ENCODE peak calls at places on chromosomes 7 and 10, in eight cellular contexts. O is GM12891; I is T-helper 2 cell; X is effector memory CD4-positive, alpha-beta T cell; T is C1 segment of cervical spinal cord; C is ovary; E is globus pallidus; F is NCI-H2029. U is an unnamed sample.

GRCh38 chr7:88306590-88307048 is at the start of gene STEAP4:
- DNase-seq in F (no peak), T (no peak), C (peak), X (no peak), O (no peak), E (peak), I (no peak), U (peak)

GRCh38 chr7:53094827-53095226 is 59.4 kb downstream of the POM121L12 start:
- DNase-seq in T (no peak), F (no peak), I (no peak), O (no peak), E (no peak), C (no peak), X (no peak), U (no peak)

GRCh38 chr10:122194251-122194650 is 76.8 kb upstream of the BTBD16 start:
- DNase-seq in E (no peak), X (no peak), O (no peak), I (no peak), F (no peak), T (no peak), C (no peak), U (no peak)

GRCh38 chr10:67549390-67549789 is 146.6 kb downstream of the CTNNA3 start:
- DNase-seq in X (no peak), O (no peak), C (no peak), T (no peak), F (no peak), E (no peak), I (no peak), U (peak)

GRCh38 chr7:157423348-157423747 is 86.5 kb downstream of the DNAJB6 start:
- DNase-seq in I (no peak), E (no peak), C (no peak), O (no peak), F (no peak), T (no peak), X (no peak), U (no peak)

GRCh38 chr7:12800501-12800900 is 113.1 kb downstream of the ARL4A start:
- DNase-seq in E (no peak), X (no peak), T (no peak), C (no peak), I (no peak), O (no peak), F (no peak), U (peak)

GRCh38 chr7:67311901-67312300 is 315.3 kb downstream of the TYW1 start:
- DNase-seq in F (no peak), C (no peak), O (no peak), X (no peak), E (no peak), T (no peak), I (no peak), U (no peak)

GRCh38 chr7:66331883-66332282 is 126.7 kb downstream of the TPST1 start:
- DNase-seq in X (no peak), C (no peak), I (no peak), T (no peak), E (no peak), F (no peak), O (no peak), U (no peak)

GRCh38 chr7:73418113-73418703 is 15.4 kb upstream of the FZD9 start:
- DNase-seq in X (no peak), O (no peak), C (no peak), I (no peak), F (no peak), T (no peak), E (no peak), U (no peak)

GRCh38 chr7:151520419-151521229 is 929 bp upstream of the RHEB start:
- DNase-seq in I (peak), F (peak), O (no peak), T (peak), C (peak), E (peak), X (no peak), U (peak)

GRCh38 chr7:12518920-12519681 is 51.4 kb upstream of the SCIN start:
- DNase-seq in O (no peak), I (no peak), E (no peak), C (no peak), T (no peak), F (peak), X (no peak), U (no peak)

GRCh38 chr10:109740436-109740835 is 182.9 kb downstream of the XPNPEP1 start:
- DNase-seq in X (no peak), I (no peak), O (no peak), F (no peak), C (no peak), T (no peak), E (no peak), U (no peak)

GRCh38 chr10:131676448-131676847 is 224.4 kb upstream of the PPP2R2D start:
- DNase-seq in O (no peak), F (no peak), X (no peak), T (no peak), E (no peak), I (no peak), C (no peak), U (no peak)

GRCh38 chr10:114534480-114535095 is 123.5 kb downstream of the ABLIM1 start:
- DNase-seq in C (no peak), E (no peak), X (no peak), F (no peak), O (no peak), I (no peak), T (no peak), U (no peak)

GRCh38 chr7:101564778-101565211 is 64.3 kb downstream of the MYL10 start:
- DNase-seq in O (no peak), E (no peak), C (no peak), X (no peak), F (peak), T (no peak), I (no peak), U (peak)

GRCh38 chr7:125253454-125254182 is 324.0 kb upstream of the POT1 start:
- DNase-seq in C (no peak), X (no peak), F (no peak), O (no peak), I (no peak), E (no peak), T (no peak), U (no peak)

U was measured in myocyte.